ENCODE peak calls at places on chromosomes 13 and 19, in eight cellular contexts. P is PC-3; I is CD8-positive, alpha-beta T cell; F is brain microvascular endothelial cell; C is kidney epithelial cell; M is A673; K is foreskin fibroblast; A is mammary epithelial cell. W is an unnamed sample.

GRCh38 chr13:72469932-72470331 is 257.5 kb downstream of the MZT1 start:
- DNase-seq in P (no peak), I (no peak), F (no peak), C (no peak), M (no peak), K (no peak), A (no peak), W (no peak)

GRCh38 chr13:49756263-49756662 is 36.2 kb downstream of the KPNA3 start:
- DNase-seq in P (no peak), I (no peak), F (no peak), C (no peak), M (no peak), K (no peak), A (no peak), W (no peak)

GRCh38 chr19:12783226-12783848 is 7.9 kb upstream of the JUNB start:
- DNase-seq in P (no peak), I (no peak), F (no peak), C (no peak), M (no peak), K (no peak), A (no peak), W (no peak)

GRCh38 chr13:26221399-26221720 is 754 bp downstream of the RNF6 start:
- DNase-seq in P (no peak), I (no peak), F (no peak), C (no peak), M (no peak), K (no peak), A (no peak), W (no peak)

GRCh38 chr19:50906217-50906616 is 5.0 kb downstream of the KLK4 start:
- DNase-seq in P (peak), I (no peak), F (no peak), C (no peak), M (peak), K (no peak), A (no peak), W (no peak)

GRCh38 chr19:7242601-7243258 is 51.5 kb downstream of the INSR start:
- DNase-seq in P (peak), I (no peak), F (peak), C (peak), M (no peak), K (peak), A (peak), W (peak)

GRCh38 chr19:50479761-50480251 is 3.2 kb upstream of the GARIN5A start:
- DNase-seq in P (no peak), I (no peak), F (no peak), C (no peak), M (no peak), K (no peak), A (no peak), W (no peak)

GRCh38 chr19:8373867-8374813 is 10.2 kb downstream of the ANGPTL4 start:
- DNase-seq in P (no peak), I (no peak), F (no peak), C (no peak), M (no peak), K (no peak), A (no peak), W (no peak)

GRCh38 chr13:27354379-27354778 is 70.0 kb upstream of the GTF3A start:
- DNase-seq in P (no peak), I (no peak), F (peak), C (no peak), M (no peak), K (peak), A (no peak), W (no peak)

GRCh38 chr19:34269081-34269480 is 14.7 kb downstream of the GARRE1 start:
- DNase-seq in P (no peak), I (no peak), F (no peak), C (no peak), M (no peak), K (no peak), A (no peak), W (no peak)

GRCh38 chr13:50229935-50230334 is 214.7 kb downstream of the KCNRG start:
- DNase-seq in P (no peak), I (no peak), F (no peak), C (no peak), M (no peak), K (no peak), A (no peak), W (no peak)

GRCh38 chr19:35155441-35155840 is 906 bp downstream of the FXYD5 start:
- DNase-seq in P (no peak), I (no peak), F (no peak), C (no peak), M (no peak), K (no peak), A (no peak), W (no peak)

GRCh38 chr13:100811431-100811830 is 136.8 kb upstream of the TMTC4 start:
- DNase-seq in P (no peak), I (no peak), F (no peak), C (no peak), M (no peak), K (no peak), A (no peak), W (no peak)

GRCh38 chr19:50723069-50723468 is at the start of gene CLEC11A:
- DNase-seq in P (no peak), I (no peak), F (peak), C (no peak), M (peak), K (peak), A (no peak), W (no peak)

GRCh38 chr19:3743486-3743885 is 18.0 kb downstream of the APBA3 start:
- DNase-seq in P (no peak), I (no peak), F (peak), C (no peak), M (peak), K (no peak), A (no peak), W (no peak)

GRCh38 chr13:27270594-27271520 is at the start of gene RASL11A:
- DNase-seq in P (peak), I (peak), F (peak), C (no peak), M (peak), K (peak), A (peak), W (no peak)

GRCh38 chr19:2230029-2230531 is 6.0 kb downstream of the PLEKHJ1 start:
- DNase-seq in P (no peak), I (no peak), F (no peak), C (no peak), M (no peak), K (no peak), A (no peak), W (no peak)

GRCh38 chr19:2230807-2231533 is 5.2 kb downstream of the PLEKHJ1 start:
- DNase-seq in P (no peak), I (no peak), F (no peak), C (no peak), M (no peak), K (no peak), A (no peak), W (no peak)

GRCh38 chr19:2232286-2233151 is 3.6 kb downstream of the PLEKHJ1 start:
- DNase-seq in P (no peak), I (no peak), F (no peak), C (no peak), M (no peak), K (no peak), A (no peak), W (no peak)

GRCh38 chr19:2233601-2234280 is 2.4 kb downstream of the PLEKHJ1 start:
- DNase-seq in P (no peak), I (no peak), F (no peak), C (no peak), M (no peak), K (no peak), A (no peak), W (no peak)

GRCh38 chr19:2231621-2232221 is 4.4 kb downstream of the PLEKHJ1 start:
- DNase-seq in P (no peak), I (no peak), F (no peak), C (no peak), M (no peak), K (no peak), A (no peak), W (no peak)
- TF ChIP-seq CTCF in P (peak), I (no peak), F (peak), C (no peak), M (peak), K (no peak), A (peak), W (peak)

GRCh38 chr19:47427241-47428176 is 8.2 kb upstream of the MEIS3 start:
- DNase-seq in P (peak), I (peak), F (peak), C (no peak), M (peak), K (no peak), A (peak), W (no peak)
- H3K4me3 ChIP-seq in P (peak), I (peak), F (peak), C (no peak), M (peak), K (peak), A (peak), W (no peak)

DNA sequence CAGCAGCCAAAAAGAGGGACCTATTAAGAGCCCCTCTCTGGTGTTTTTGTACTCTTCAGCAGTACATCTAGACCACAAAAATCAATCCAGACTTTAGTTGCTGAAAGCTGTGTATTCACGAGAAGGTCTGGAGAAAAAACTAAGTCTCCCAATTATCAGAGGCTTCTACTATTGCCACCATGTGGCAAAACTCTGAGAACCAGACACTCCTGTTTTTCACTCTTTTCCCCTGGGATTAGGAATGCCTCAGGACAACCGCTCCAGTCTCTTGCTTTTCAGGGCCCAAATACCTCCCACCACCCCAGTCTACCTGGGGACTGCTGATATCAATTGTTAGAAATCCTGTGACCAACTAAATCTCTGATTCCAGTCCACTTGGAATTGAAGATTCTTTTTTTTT is 30.1 kb upstream of the OBI1 start:
- DNase-seq in P (peak), I (no peak), F (no peak), C (no peak), M (peak), K (no peak), A (no peak), W (no peak)
- TF ChIP-seq CTCF in P (peak), I (no peak), F (no peak), C (peak), M (peak), K (no peak), A (peak), W (no peak)

DNA sequence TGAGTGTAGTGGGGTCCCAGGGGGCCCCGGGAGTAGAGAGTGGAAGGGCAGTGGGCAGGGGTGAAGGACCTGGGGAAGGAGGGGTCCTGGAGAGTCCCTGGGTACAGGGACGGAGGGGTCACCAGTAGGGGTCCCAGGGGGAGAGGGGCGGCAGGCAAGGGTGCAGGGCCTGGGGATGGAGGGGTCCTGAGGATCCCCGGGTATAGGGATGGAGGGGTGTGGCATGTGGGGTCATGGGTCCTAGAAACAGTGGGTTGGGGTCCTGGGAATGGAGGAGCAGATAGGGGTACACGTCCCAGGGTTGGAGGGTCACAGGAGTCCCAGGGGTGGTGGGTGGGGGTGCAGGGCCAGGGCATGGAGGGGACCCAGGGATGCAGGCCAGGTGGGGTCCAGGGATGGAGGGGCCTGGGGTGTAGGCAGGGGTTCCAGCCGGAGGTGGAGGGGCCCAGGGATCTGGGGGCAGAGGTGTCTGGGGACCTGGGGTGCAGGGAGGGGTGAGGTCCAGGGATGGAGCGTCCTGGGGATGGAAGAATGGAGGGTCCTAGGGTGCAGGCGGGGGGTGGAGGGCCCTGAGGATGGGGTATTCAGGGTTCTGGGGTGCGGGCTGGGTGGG is 1.3 kb downstream of the BTBD2 start:
- DNase-seq in P (no peak), I (no peak), F (no peak), C (no peak), M (no peak), K (no peak), A (no peak), W (no peak)
- H3K4me3 ChIP-seq in P (peak), I (no peak), F (peak), C (peak), M (peak), K (peak), A (peak), W (peak)

GRCh38 chr19:1276620-1277007 is 1.3 kb downstream of the FAM174C start:
- DNase-seq in P (no peak), I (no peak), F (no peak), C (no peak), M (no peak), K (no peak), A (no peak), W (no peak)
- TF ChIP-seq CTCF in P (no peak), I (no peak), F (no peak), C (no peak), M (no peak), K (no peak), A (no peak), W (no peak)

GRCh38 chr13:51802601-51803000 is 1.4 kb downstream of the DHRS12 start:
- DNase-seq in P (no peak), I (no peak), F (no peak), C (no peak), M (no peak), K (no peak), A (no peak), W (no peak)

GRCh38 chr13:51800456-51800855 is 3.5 kb downstream of the DHRS12 start:
- DNase-seq in P (no peak), I (no peak), F (no peak), C (no peak), M (no peak), K (no peak), A (no peak), W (no peak)

GRCh38 chr13:51803422-51804294 is at the start of gene DHRS12:
- DNase-seq in P (peak), I (peak), F (peak), C (no peak), M (peak), K (peak), A (peak), W (no peak)

GRCh38 chr13:51803018-51803417 is 945 bp downstream of the DHRS12 start:
- DNase-seq in P (no peak), I (no peak), F (no peak), C (no peak), M (no peak), K (no peak), A (no peak), W (no peak)

GRCh38 chr13:51801631-51802099 is 2.3 kb downstream of the DHRS12 start:
- DNase-seq in P (peak), I (no peak), F (no peak), C (no peak), M (peak), K (no peak), A (peak), W (no peak)
- H3K4me3 ChIP-seq in P (no peak), I (no peak), F (no peak), C (no peak), M (no peak), K (no peak), A (no peak), W (no peak)

GRCh38 chr19:40599331-40600085 is 1.7 kb upstream of the LTBP4 start:
- DNase-seq in P (peak), I (no peak), F (no peak), C (no peak), M (peak), K (no peak), A (no peak), W (no peak)

GRCh38 chr19:40598121-40598917 is 2.9 kb upstream of the LTBP4 start:
- DNase-seq in P (peak), I (peak), F (peak), C (no peak), M (peak), K (peak), A (peak), W (no peak)

GRCh38 chr19:40597329-40597838 is 3.8 kb upstream of the LTBP4 start:
- DNase-seq in P (no peak), I (no peak), F (no peak), C (no peak), M (no peak), K (no peak), A (no peak), W (no peak)

GRCh38 chr19:40600086-40600917 is 867 bp upstream of the LTBP4 start:
- DNase-seq in P (no peak), I (no peak), F (no peak), C (no peak), M (peak), K (no peak), A (no peak), W (no peak)

GRCh38 chr19:40598918-40599307 is 2.3 kb upstream of the LTBP4 start:
- DNase-seq in P (no peak), I (no peak), F (no peak), C (no peak), M (no peak), K (no peak), A (no peak), W (no peak)
- TF ChIP-seq CTCF in P (no peak), I (no peak), F (no peak), C (no peak), M (no peak), K (no peak), A (no peak), W (no peak)